ENCODE peak calls at places on chromosomes 13 and 19, in six cellular contexts. H is HepG2, P is WTC11, D is K562, W is GM23338, M is GM12878. A is an unnamed sample.

GRCh38 chr13:48315981-48316380 is 12.4 kb downstream of the RB1 start:
- DNase-seq in D (no peak), W (no peak), P (no peak), H (no peak), M (no peak), A (no peak)

GRCh38 chr13:22325761-22326160 is 654.9 kb downstream of the FGF9 start:
- DNase-seq in D (no peak), P (peak), M (no peak), H (no peak), W (peak), A (peak)

GRCh38 chr19:29467824-29468401 is 57.9 kb upstream of the VSTM2B start:
- DNase-seq in H (peak), W (peak), D (peak), P (peak), M (no peak), A (no peak)

GRCh38 chr13:89897681-89898080 is 1449.8 kb upstream of the MIR17HG start:
- DNase-seq in D (no peak), M (peak), W (no peak), P (no peak), H (no peak), A (no peak)

GRCh38 chr19:38012290-38012689 is 105.3 kb downstream of the SIPA1L3 start:
- DNase-seq in M (no peak), W (peak), D (no peak), P (no peak), H (no peak), A (no peak)

GRCh38 chr13:109256866-109257760 is 529.3 kb downstream of the IRS2 start:
- DNase-seq in W (peak), H (peak), P (no peak), M (no peak), D (no peak), A (no peak)

GRCh38 chr19:46958542-46958941 is 61.1 kb upstream of the NPAS1 start:
- DNase-seq in D (no peak), P (no peak), M (no peak), W (peak), H (peak), A (no peak)

GRCh38 chr13:42405665-42406390 is 133.9 kb downstream of the AKAP11 start:
- DNase-seq in W (no peak), H (no peak), P (no peak), D (no peak), M (peak), A (no peak)

GRCh38 chr13:44141213-44141724 is 232.4 kb upstream of the SERP2 start:
- DNase-seq in W (peak), P (no peak), H (no peak), D (peak), M (no peak), A (no peak)

GRCh38 chr19:41705393-41706174 is 2.8 kb upstream of the CEACAM5 start:
- DNase-seq in D (peak), H (no peak), M (no peak), P (peak), W (peak), A (no peak)

GRCh38 chr13:26377038-26377437 is 123.1 kb downstream of the CDK8 start:
- DNase-seq in M (no peak), P (peak), D (peak), H (peak), W (peak), A (peak)

GRCh38 chr13:39607876-39608275 is 4.9 kb upstream of the LHFPL6 start:
- DNase-seq in D (no peak), P (no peak), W (no peak), H (no peak), M (no peak), A (no peak)

GRCh38 chr19:38792250-38793111 is 3.5 kb downstream of the LGALS7B start:
- DNase-seq in W (peak), H (no peak), D (no peak), M (no peak), P (peak), A (no peak)

GRCh38 chr13:40798380-40798779 is 9.0 kb downstream of the SLC25A15 start:
- DNase-seq in M (no peak), P (no peak), D (no peak), W (no peak), H (no peak), A (no peak)

GRCh38 chr19:827710-828321 is at the start of gene AZU1:
- DNase-seq in W (no peak), H (no peak), D (no peak), P (no peak), M (no peak), A (no peak)
- TF ChIP-seq CREB1 in W (no peak), H (no peak), D (no peak), P (no peak), M (no peak), A (no peak)

GRCh38 chr19:33232656-33233055 is 7.0 kb upstream of the SLC7A10 start:
- DNase-seq in P (no peak), D (no peak), H (no peak), W (no peak), M (no peak), A (no peak)
- TF ChIP-seq CREB1 in P (no peak), D (no peak), H (no peak), W (no peak), M (no peak), A (no peak)

GRCh38 chr19:53809518-53810186 is 14.5 kb downstream of the NLRP12 start:
- DNase-seq in M (no peak), H (no peak), D (peak), P (peak), W (peak), A (peak)
- TF ChIP-seq CREB1 in M (no peak), H (no peak), D (no peak), P (no peak), W (no peak), A (peak)

GRCh38 chr19:20858861-20859260 is 64.2 kb upstream of the ZNF85 start:
- DNase-seq in H (no peak), M (no peak), P (peak), D (no peak), W (peak), A (peak)
- TF ChIP-seq CREB1 in H (no peak), M (no peak), P (no peak), D (no peak), W (no peak), A (no peak)

GRCh38 chr13:30744056-30744684 is 8.8 kb downstream of the ALOX5AP start:
- DNase-seq in W (no peak), H (peak), D (peak), P (no peak), M (peak), A (no peak)

GRCh38 chr13:30742896-30743295 is 7.6 kb downstream of the ALOX5AP start:
- DNase-seq in M (no peak), H (no peak), D (no peak), P (no peak), W (no peak), A (no peak)

GRCh38 chr13:30745917-30746686 is 10.8 kb downstream of the ALOX5AP start:
- DNase-seq in D (no peak), M (no peak), P (no peak), H (peak), W (no peak), A (no peak)

GRCh38 chr13:30744686-30745085 is 9.3 kb downstream of the ALOX5AP start:
- DNase-seq in W (no peak), H (peak), M (no peak), P (no peak), D (no peak), A (no peak)

DNA sequence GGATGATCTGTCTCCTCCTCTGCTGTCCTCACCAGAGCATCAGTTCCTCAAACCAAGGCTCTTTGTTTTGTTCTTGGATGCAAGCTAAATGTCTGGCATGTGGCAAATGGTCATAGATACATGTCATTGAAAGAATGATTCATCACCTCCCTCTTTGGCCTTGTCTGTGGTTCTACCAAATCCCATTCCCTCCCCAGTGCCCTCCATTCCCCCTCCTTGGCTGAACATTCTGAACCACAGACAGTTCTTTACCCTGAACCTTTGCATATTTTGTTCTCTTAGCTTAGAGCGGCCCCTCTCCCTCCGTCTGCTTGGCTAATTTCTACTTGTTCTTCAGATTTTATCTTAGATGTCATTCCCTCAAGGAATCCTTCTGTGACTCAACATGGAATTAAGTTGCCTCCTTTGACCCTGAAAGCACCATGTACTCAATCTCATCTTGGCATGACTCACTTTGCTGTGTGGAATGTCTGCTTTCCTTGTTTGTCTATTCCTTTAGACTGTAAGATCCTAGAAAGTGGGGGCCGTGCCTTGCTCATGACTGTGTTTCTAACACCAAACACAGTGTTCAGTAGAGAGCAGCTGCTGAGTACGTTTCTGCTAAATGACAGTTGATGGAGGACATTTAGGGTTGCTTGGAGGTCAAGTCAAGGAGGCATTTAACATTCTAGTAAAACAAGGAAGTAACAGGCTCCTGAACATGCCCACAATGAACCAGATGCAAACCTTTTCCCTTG is 8.1 kb downstream of the ALOX5AP start:
- DNase-seq in H (peak), D (no peak), M (no peak), W (no peak), P (no peak), A (no peak)
- TF ChIP-seq CREB1 in H (no peak), D (no peak), M (no peak), W (no peak), P (no peak), A (no peak)

GRCh38 chr19:45773384-45773783 is 4.3 kb upstream of the SIX5 start:
- DNase-seq in M (no peak), H (no peak), W (no peak), P (no peak), D (no peak), A (no peak)
- TF ChIP-seq CREB1 in M (no peak), H (no peak), W (no peak), P (no peak), D (no peak), A (no peak)

GRCh38 chr13:28538932-28539331 is 44.0 kb upstream of the FLT1 start:
- DNase-seq in P (no peak), M (no peak), W (no peak), D (peak), H (no peak), A (no peak)
- TF ChIP-seq CREB1 in P (no peak), M (no peak), W (no peak), D (no peak), H (no peak), A (no peak)

DNA sequence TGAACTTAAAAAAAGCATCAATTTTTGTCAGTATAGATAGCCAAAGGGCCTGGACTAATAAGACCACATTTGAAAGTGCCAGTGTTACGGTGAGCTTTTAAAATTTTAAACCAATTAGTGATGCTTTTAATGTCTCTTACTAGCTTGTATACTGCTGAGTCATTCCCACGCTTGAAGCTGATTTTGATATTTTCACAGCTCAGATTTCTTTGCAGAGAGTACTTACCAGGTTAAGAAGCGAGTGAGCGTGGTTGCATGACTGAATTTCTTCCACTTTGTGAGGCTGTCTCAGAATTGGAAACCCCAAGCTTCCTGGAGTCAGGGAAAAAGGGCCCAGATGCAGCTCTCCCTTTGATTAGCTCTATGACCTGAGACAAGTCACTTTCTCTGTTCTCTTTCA is 74.5 kb upstream of the NBEA start:
- DNase-seq in W (no peak), P (no peak), H (no peak), D (no peak), M (peak), A (no peak)
- TF ChIP-seq CREB1 in W (no peak), P (no peak), H (no peak), D (no peak), M (no peak), A (no peak)

DNA sequence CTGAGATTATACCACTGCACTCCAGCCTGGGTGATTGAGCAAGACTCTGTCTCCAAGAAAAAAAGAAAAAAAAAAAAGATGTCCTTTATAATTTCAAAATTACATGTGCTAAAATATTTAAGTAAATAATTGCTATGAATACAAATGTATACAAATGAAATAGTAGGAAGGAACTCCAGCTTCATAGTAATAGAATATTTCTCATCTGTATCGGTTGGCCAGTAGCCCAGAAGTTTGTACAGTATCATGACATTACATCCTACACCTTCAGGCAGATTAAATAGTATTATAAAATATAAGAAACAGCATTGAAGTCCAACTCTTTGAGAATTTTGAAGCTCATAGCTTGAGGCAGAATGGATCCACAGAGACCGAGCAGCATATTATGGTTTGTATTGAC is 36.5 kb upstream of the CLDN10 start:
- DNase-seq in W (no peak), P (no peak), D (no peak), H (no peak), M (no peak), A (no peak)
- TF ChIP-seq CREB1 in W (no peak), P (no peak), D (no peak), H (no peak), M (no peak), A (no peak)

A was measured in H1.